ENCODE peak calls at places on chromosome 16, in six cellular contexts. One of them, this sample, is unnamed.

GRCh38 chr16:59665618-59666220 is 931.6 kb upstream of the GOT2 start:
- DNase-seq in Right ventricle myocardium superior: no peak
- DNase-seq in prostate gland: no peak
- DNase-seq in effector CD4-positive, alpha-beta T cell: no peak
- DNase-seq in neural crest cell: no peak
- DNase-seq in GOT3: no peak
- DNase-seq in this sample: no peak

GRCh38 chr16:50261707-50262235 is 4.6 kb upstream of the ADCY7 start:
- DNase-seq in Right ventricle myocardium superior: no peak
- DNase-seq in prostate gland: no peak
- DNase-seq in effector CD4-positive, alpha-beta T cell: no peak
- DNase-seq in neural crest cell: no peak
- DNase-seq in GOT3: no peak
- DNase-seq in this sample: no peak

GRCh38 chr16:65521685-65522338 is 399.9 kb upstream of the CDH11 start:
- DNase-seq in Right ventricle myocardium superior: no peak
- DNase-seq in prostate gland: no peak
- DNase-seq in effector CD4-positive, alpha-beta T cell: no peak
- DNase-seq in neural crest cell: no peak
- DNase-seq in GOT3: no peak
- DNase-seq in this sample: no peak

GRCh38 chr16:11619327-11619851 is 32.7 kb upstream of the LITAF start:
- DNase-seq in Right ventricle myocardium superior: no peak
- DNase-seq in prostate gland: no peak
- DNase-seq in effector CD4-positive, alpha-beta T cell: no peak
- DNase-seq in neural crest cell: no peak
- DNase-seq in GOT3: no peak
- DNase-seq in this sample: no peak

GRCh38 chr16:75341934-75342811 is 90.7 kb upstream of the BCAR1 start:
- DNase-seq in Right ventricle myocardium superior: no peak
- DNase-seq in prostate gland: peak; percentile 48
- DNase-seq in effector CD4-positive, alpha-beta T cell: no peak
- DNase-seq in neural crest cell: no peak
- DNase-seq in GOT3: no peak
- DNase-seq in this sample: no peak

GRCh38 chr16:78577597-78577996 is 478.1 kb downstream of the WWOX start:
- DNase-seq in Right ventricle myocardium superior: no peak
- DNase-seq in prostate gland: no peak
- DNase-seq in effector CD4-positive, alpha-beta T cell: no peak
- DNase-seq in neural crest cell: no peak
- DNase-seq in GOT3: no peak
- DNase-seq in this sample: no peak

GRCh38 chr16:23796941-23797340 is 38.8 kb upstream of the PRKCB start:
- DNase-seq in Right ventricle myocardium superior: no peak
- DNase-seq in prostate gland: no peak
- DNase-seq in effector CD4-positive, alpha-beta T cell: no peak
- DNase-seq in neural crest cell: no peak
- DNase-seq in GOT3: no peak
- DNase-seq in this sample: no peak

GRCh38 chr16:48409839-48410610 is 24.8 kb upstream of the SIAH1 start:
- DNase-seq in Right ventricle myocardium superior: no peak
- DNase-seq in prostate gland: no peak
- DNase-seq in effector CD4-positive, alpha-beta T cell: no peak
- DNase-seq in neural crest cell: no peak
- DNase-seq in GOT3: peak; percentile 30
- DNase-seq in this sample: no peak

GRCh38 chr16:521381-522210 is 5.9 kb upstream of the CAPN15 start:
- DNase-seq in Right ventricle myocardium superior: no peak
- DNase-seq in prostate gland: no peak
- DNase-seq in effector CD4-positive, alpha-beta T cell: no peak
- DNase-seq in neural crest cell: no peak
- DNase-seq in GOT3: no peak
- DNase-seq in this sample: no peak

GRCh38 chr16:528111-529011 is 849 bp downstream of the CAPN15 start:
- DNase-seq in Right ventricle myocardium superior: peak; percentile 60
- DNase-seq in prostate gland: no peak
- DNase-seq in effector CD4-positive, alpha-beta T cell: no peak
- DNase-seq in neural crest cell: no peak
- DNase-seq in GOT3: no peak
- DNase-seq in this sample: no peak

GRCh38 chr16:57783883-57784282 is 18.4 kb downstream of the KIFC3 start:
- DNase-seq in Right ventricle myocardium superior: no peak
- DNase-seq in prostate gland: no peak
- DNase-seq in effector CD4-positive, alpha-beta T cell: no peak
- DNase-seq in neural crest cell: no peak
- DNase-seq in GOT3: no peak
- DNase-seq in this sample: no peak

GRCh38 chr16:89616576-89617437 is 3.4 kb downstream of the DPEP1 start:
- DNase-seq in Right ventricle myocardium superior: no peak
- DNase-seq in prostate gland: no peak
- DNase-seq in effector CD4-positive, alpha-beta T cell: no peak
- DNase-seq in neural crest cell: no peak
- DNase-seq in GOT3: no peak
- DNase-seq in this sample: no peak

GRCh38 chr16:88455610-88456355 is 2.7 kb downstream of the ZFPM1 start:
- DNase-seq in Right ventricle myocardium superior: no peak
- DNase-seq in prostate gland: no peak
- DNase-seq in effector CD4-positive, alpha-beta T cell: peak; percentile 75
- DNase-seq in neural crest cell: peak; percentile 43
- DNase-seq in GOT3: no peak
- DNase-seq in this sample: peak; percentile 76

GRCh38 chr16:11114366-11115164 is 141.4 kb downstream of the SOCS1 start:
- DNase-seq in Right ventricle myocardium superior: no peak
- DNase-seq in prostate gland: no peak
- DNase-seq in effector CD4-positive, alpha-beta T cell: no peak
- DNase-seq in neural crest cell: no peak
- DNase-seq in GOT3: no peak
- DNase-seq in this sample: no peak

GRCh38 chr16:30186444-30186781 is 3.0 kb downstream of the CORO1A start:
- DNase-seq in Right ventricle myocardium superior: peak; percentile 41
- DNase-seq in prostate gland: no peak
- DNase-seq in effector CD4-positive, alpha-beta T cell: peak; percentile 4
- DNase-seq in neural crest cell: no peak
- DNase-seq in GOT3: no peak
- DNase-seq in this sample: peak; percentile 48

GRCh38 chr16:19166500-19166899 is 1.5 kb upstream of the SYT17 start:
- DNase-seq in Right ventricle myocardium superior: no peak
- DNase-seq in prostate gland: no peak
- DNase-seq in effector CD4-positive, alpha-beta T cell: no peak
- DNase-seq in neural crest cell: no peak
- DNase-seq in GOT3: no peak
- DNase-seq in this sample: no peak

GRCh38 chr16:17273142-17273561 is 197.6 kb downstream of the XYLT1 start:
- DNase-seq in Right ventricle myocardium superior: no peak
- DNase-seq in prostate gland: no peak
- DNase-seq in effector CD4-positive, alpha-beta T cell: no peak
- DNase-seq in neural crest cell: no peak
- DNase-seq in GOT3: no peak
- DNase-seq in this sample: no peak

GRCh38 chr16:67202426-67202825 is 3.5 kb downstream of the ELMO3 start:
- DNase-seq in Right ventricle myocardium superior: no peak
- DNase-seq in prostate gland: no peak
- DNase-seq in effector CD4-positive, alpha-beta T cell: no peak
- DNase-seq in neural crest cell: no peak
- DNase-seq in GOT3: no peak
- DNase-seq in this sample: no peak

GRCh38 chr16:75265911-75266701 is 14.7 kb upstream of the BCAR1 start:
- DNase-seq in Right ventricle myocardium superior: peak; percentile 79
- DNase-seq in prostate gland: peak; percentile 37
- DNase-seq in effector CD4-positive, alpha-beta T cell: no peak
- DNase-seq in neural crest cell: peak; percentile 88
- DNase-seq in GOT3: peak; percentile 31
- DNase-seq in this sample: peak; percentile 94

GRCh38 chr16:22014271-22014873 is 6.5 kb downstream of the MOSMO start:
- DNase-seq in Right ventricle myocardium superior: no peak
- DNase-seq in prostate gland: no peak
- DNase-seq in effector CD4-positive, alpha-beta T cell: no peak
- DNase-seq in neural crest cell: no peak
- DNase-seq in GOT3: no peak
- DNase-seq in this sample: no peak

GRCh38 chr16:88907768-88908167 is 41.3 kb upstream of the PABPN1L start:
- DNase-seq in Right ventricle myocardium superior: no peak
- DNase-seq in prostate gland: no peak
- DNase-seq in effector CD4-positive, alpha-beta T cell: no peak
- DNase-seq in neural crest cell: no peak
- DNase-seq in GOT3: no peak
- DNase-seq in this sample: no peak

GRCh38 chr16:10617662-10618420 is 37.4 kb upstream of the EMP2 start:
- DNase-seq in Right ventricle myocardium superior: no peak
- DNase-seq in prostate gland: no peak
- DNase-seq in effector CD4-positive, alpha-beta T cell: no peak
- DNase-seq in neural crest cell: no peak
- DNase-seq in GOT3: no peak
- DNase-seq in this sample: no peak

GRCh38 chr16:2253293-2253692 is 1.9 kb upstream of the ECI1 start:
- DNase-seq in Right ventricle myocardium superior: no peak
- DNase-seq in prostate gland: no peak
- DNase-seq in effector CD4-positive, alpha-beta T cell: no peak
- DNase-seq in neural crest cell: no peak
- DNase-seq in GOT3: no peak
- DNase-seq in this sample: no peak

GRCh38 chr16:10770907-10771306 is 27.3 kb downstream of the NUBP1 start:
- DNase-seq in Right ventricle myocardium superior: no peak
- DNase-seq in prostate gland: no peak
- DNase-seq in effector CD4-positive, alpha-beta T cell: no peak
- DNase-seq in neural crest cell: no peak
- DNase-seq in GOT3: no peak
- DNase-seq in this sample: no peak

GRCh38 chr16:84785843-84786538 is 33.8 kb upstream of the CRISPLD2 start:
- DNase-seq in Right ventricle myocardium superior: peak; percentile 64
- DNase-seq in prostate gland: no peak
- DNase-seq in effector CD4-positive, alpha-beta T cell: no peak
- DNase-seq in neural crest cell: no peak
- DNase-seq in GOT3: no peak
- DNase-seq in this sample: no peak

GRCh38 chr16:68995011-68995504 is 110.4 kb upstream of the HAS3 start:
- DNase-seq in Right ventricle myocardium superior: no peak
- DNase-seq in prostate gland: peak; percentile 34
- DNase-seq in effector CD4-positive, alpha-beta T cell: no peak
- DNase-seq in neural crest cell: no peak
- DNase-seq in GOT3: no peak
- DNase-seq in this sample: no peak

GRCh38 chr16:72291121-72291520 is 119.2 kb upstream of the PMFBP1 start:
- DNase-seq in Right ventricle myocardium superior: no peak
- DNase-seq in prostate gland: no peak
- DNase-seq in effector CD4-positive, alpha-beta T cell: no peak
- DNase-seq in neural crest cell: no peak
- DNase-seq in GOT3: no peak
- DNase-seq in this sample: no peak

GRCh38 chr16:47519543-47519942 is 58.4 kb downstream of the PHKB start:
- DNase-seq in Right ventricle myocardium superior: no peak
- DNase-seq in prostate gland: no peak
- DNase-seq in effector CD4-positive, alpha-beta T cell: no peak
- DNase-seq in neural crest cell: no peak
- DNase-seq in GOT3: no peak
- DNase-seq in this sample: no peak

GRCh38 chr16:71762186-71762585 is 37.7 kb upstream of the PHLPP2 start:
- DNase-seq in Right ventricle myocardium superior: no peak
- DNase-seq in prostate gland: no peak
- DNase-seq in effector CD4-positive, alpha-beta T cell: no peak
- DNase-seq in neural crest cell: no peak
- DNase-seq in GOT3: no peak
- DNase-seq in this sample: no peak

GRCh38 chr16:87233928-87234327 is 83.3 kb downstream of the C16orf95 start:
- DNase-seq in Right ventricle myocardium superior: no peak
- DNase-seq in prostate gland: no peak
- DNase-seq in effector CD4-positive, alpha-beta T cell: no peak
- DNase-seq in neural crest cell: no peak
- DNase-seq in GOT3: no peak
- DNase-seq in this sample: no peak

GRCh38 chr16:3095869-3096268 is 3.2 kb downstream of the ZSCAN10 start:
- DNase-seq in Right ventricle myocardium superior: no peak
- DNase-seq in prostate gland: no peak
- DNase-seq in effector CD4-positive, alpha-beta T cell: peak; percentile 48
- DNase-seq in neural crest cell: no peak
- DNase-seq in GOT3: no peak
- DNase-seq in this sample: no peak

GRCh38 chr16:56673916-56674315 is 4.3 kb downstream of the MT1H start:
- DNase-seq in Right ventricle myocardium superior: no peak
- DNase-seq in prostate gland: peak; percentile 31
- DNase-seq in effector CD4-positive, alpha-beta T cell: no peak
- DNase-seq in neural crest cell: no peak
- DNase-seq in GOT3: no peak
- DNase-seq in this sample: peak; percentile 65

GRCh38 chr16:4272114-4272954 is 489 bp downstream of the TFAP4 start:
- DNase-seq in Right ventricle myocardium superior: peak; percentile 71
- DNase-seq in prostate gland: peak; percentile 43
- DNase-seq in effector CD4-positive, alpha-beta T cell: peak; percentile 23
- DNase-seq in neural crest cell: peak; percentile 36
- DNase-seq in GOT3: no peak
- DNase-seq in this sample: no peak

GRCh38 chr16:81546781-81547180 is 102.2 kb downstream of the CMIP start:
- DNase-seq in Right ventricle myocardium superior: no peak
- DNase-seq in prostate gland: no peak
- DNase-seq in effector CD4-positive, alpha-beta T cell: no peak
- DNase-seq in neural crest cell: no peak
- DNase-seq in GOT3: no peak
- DNase-seq in this sample: no peak